ENCODE peak calls at places on chromosomes 7 and 10, in ten cellular contexts. N is endothelial cell of umbilical vein, Q is upper lobe of left lung, R is stomach, D is K562, B is vagina, U is sigmoid colon, Y is transverse colon, V is HepG2, W is GM12878. S is an unnamed sample.

GRCh38 chr7:105648561-105649401 is 67.5 kb upstream of the EFCAB10 start:
- DNase-seq in D (peak; percentile 40), W (no peak), U (peak; percentile 46), Y (peak; percentile 25), B (no peak), Q (no peak), R (peak; percentile 60), V (peak; percentile 65), N (peak; percentile 10), S (no peak)

GRCh38 chr7:157309990-157310668 is 26.7 kb upstream of the DNAJB6 start:
- DNase-seq in D (no peak), N (peak; percentile 28), V (peak; percentile 74), R (no peak), Q (no peak), W (no peak), B (no peak), U (no peak), Y (no peak), S (no peak)

GRCh38 chr7:105876964-105877601 is 684 bp upstream of the ATXN7L1 start:
- DNase-seq in R (peak; percentile 52), W (no peak), D (peak; percentile 44), N (peak; percentile 52), Y (peak; percentile 78), V (peak; percentile 60), Q (peak; percentile 78), U (peak; percentile 80), B (no peak), S (peak; percentile 15)

GRCh38 chr10:44051584-44052385 is 333.1 kb downstream of the CXCL12 start:
- DNase-seq in Y (no peak), Q (no peak), D (no peak), B (no peak), N (no peak), V (peak; percentile 6), W (no peak), R (no peak), U (no peak), S (no peak)

GRCh38 chr10:11520892-11521291 is 90.6 kb downstream of the USP6NL start:
- DNase-seq in Q (no peak), V (no peak), N (no peak), Y (no peak), U (no peak), W (no peak), B (no peak), D (no peak), R (no peak), S (no peak)

GRCh38 chr10:120760246-120760645 is 90.9 kb upstream of the WDR11 start:
- DNase-seq in D (no peak), N (peak; percentile 41), Q (no peak), U (no peak), W (no peak), Y (no peak), R (no peak), B (no peak), V (no peak), S (no peak)

GRCh38 chr10:61063035-61063434 is 119.0 kb upstream of the RHOBTB1 start:
- DNase-seq in W (no peak), R (no peak), D (no peak), U (no peak), V (peak; percentile 95), Y (no peak), N (peak; percentile 16), B (no peak), Q (no peak), S (peak; percentile 20)

GRCh38 chr10:94383515-94383914 is 18.8 kb upstream of the TBC1D12 start:
- DNase-seq in V (no peak), W (no peak), U (no peak), B (no peak), N (no peak), Q (no peak), Y (no peak), D (no peak), R (no peak), S (no peak)

GRCh38 chr7:106778656-106779250 is 86.3 kb upstream of the PIK3CG start:
- DNase-seq in B (no peak), D (no peak), N (no peak), Y (no peak), W (no peak), Q (no peak), R (no peak), V (no peak), U (no peak), S (no peak)

GRCh38 chr7:48703446-48703845 is 220.9 kb upstream of the CDC14C start:
- DNase-seq in B (no peak), N (no peak), V (no peak), U (no peak), D (no peak), Y (no peak), W (no peak), R (no peak), Q (no peak), S (no peak)

GRCh38 chr10:35453855-35454532 is 117.7 kb downstream of the CCNY start:
- DNase-seq in B (no peak), D (no peak), U (no peak), N (peak; percentile 43), R (no peak), Y (no peak), Q (no peak), W (no peak), V (peak; percentile 32), S (no peak)

GRCh38 chr10:59181668-59182067 is 5.2 kb downstream of the PHYHIPL start:
- DNase-seq in B (no peak), V (peak; percentile 88), Y (no peak), R (no peak), U (no peak), N (peak; percentile 43), D (no peak), W (peak; percentile 17), Q (no peak), S (peak; percentile 59)

GRCh38 chr7:84251183-84251845 is 56.7 kb upstream of the SEMA3A start:
- DNase-seq in W (no peak), R (no peak), D (no peak), Q (no peak), V (no peak), Y (no peak), N (no peak), U (no peak), B (no peak), S (no peak)

GRCh38 chr7:134988161-134988560 is 1.9 kb downstream of the AGBL3 start:
- DNase-seq in D (no peak), Q (no peak), U (no peak), N (no peak), Y (no peak), V (no peak), W (no peak), B (no peak), R (no peak), S (no peak)

GRCh38 chr7:134985894-134986362 is 380 bp upstream of the AGBL3 start:
- DNase-seq in U (no peak), B (no peak), N (no peak), V (no peak), Q (no peak), D (no peak), W (no peak), Y (no peak), R (no peak), S (no peak)

GRCh38 chr7:134991469-134992339 is 5.4 kb downstream of the AGBL3 start:
- DNase-seq in R (no peak), U (no peak), Y (no peak), N (peak; percentile 61), V (peak; percentile 93), B (no peak), W (no peak), Q (no peak), D (no peak), S (no peak)

GRCh38 chr7:134986363-134987231 is at the start of gene AGBL3:
- DNase-seq in V (peak; percentile 90), D (peak; percentile 98), W (peak; percentile 84), N (peak; percentile 95), B (no peak), Q (peak; percentile 94), U (peak; percentile 99), Y (peak; percentile 96), R (peak; percentile 95), S (peak; percentile 93)
- TF ChIP-seq POLR2A in V (peak; percentile 72), D (peak; percentile 93), W (peak; percentile 88), N (peak; percentile 74), B (no peak), Q (no peak), U (no peak), Y (peak; percentile 55), R (no peak), S (no peak)

GRCh38 chr10:65040796-65041195 is 1519.6 kb downstream of the REEP3 start:
- DNase-seq in D (no peak), W (no peak), V (no peak), B (no peak), Q (no peak), N (peak; percentile 17), R (no peak), Y (no peak), U (no peak), S (no peak)

DNA sequence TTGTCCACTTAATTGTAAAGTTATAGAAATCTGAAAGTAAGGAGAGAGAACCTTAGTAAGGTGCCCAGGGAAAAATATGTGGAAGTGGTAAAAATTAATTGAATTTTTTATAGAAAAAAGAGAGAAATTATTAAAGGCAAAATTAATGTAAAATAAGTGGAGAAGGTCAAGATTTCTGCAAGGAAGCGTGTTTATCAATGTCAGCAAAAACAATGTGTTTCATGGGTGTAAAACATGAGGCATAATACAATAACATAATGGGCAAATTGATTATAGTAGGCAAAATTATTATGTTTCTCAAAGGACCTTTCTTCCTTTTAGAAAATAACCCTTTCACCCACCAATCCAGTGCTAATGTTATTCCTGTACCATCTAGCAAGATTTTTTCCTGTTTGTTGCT is 1520.1 kb downstream of the REEP3 start:
- DNase-seq in Y (no peak), N (no peak), B (no peak), D (no peak), U (no peak), R (no peak), V (no peak), Q (no peak), W (no peak), S (no peak)
- H3K4me1 ChIP-seq in Y (no peaks in the 10 kb centered on the region), N (no peaks in the 10 kb centered on the region), B (no peaks in the 10 kb centered on the region), D (no peaks in the 10 kb centered on the region), U (no peaks in the 10 kb centered on the region), R (no peaks in the 10 kb centered on the region), V (no peaks in the 10 kb centered on the region), Q (no peaks in the 10 kb centered on the region), W (no peaks in the 10 kb centered on the region), S (no peaks in the 10 kb centered on the region)

GRCh38 chr10:21526952-21527633 is 1.6 kb upstream of the SKIDA1 start:
- DNase-seq in Q (peak; percentile 94), N (peak; percentile 78), W (no peak), V (peak; percentile 70), U (peak; percentile 83), B (no peak), D (peak; percentile 73), Y (peak; percentile 69), R (peak; percentile 54), S (peak; percentile 61)
- TF ChIP-seq POLR2AphosphoS5 in Q (peak; percentile 48), N (peak; percentile 91), W (no peak), V (peak; percentile 36), U (peak; percentile 44), B (no peak), D (no peak), Y (no peak), R (no peak), S (no peak)

DNA sequence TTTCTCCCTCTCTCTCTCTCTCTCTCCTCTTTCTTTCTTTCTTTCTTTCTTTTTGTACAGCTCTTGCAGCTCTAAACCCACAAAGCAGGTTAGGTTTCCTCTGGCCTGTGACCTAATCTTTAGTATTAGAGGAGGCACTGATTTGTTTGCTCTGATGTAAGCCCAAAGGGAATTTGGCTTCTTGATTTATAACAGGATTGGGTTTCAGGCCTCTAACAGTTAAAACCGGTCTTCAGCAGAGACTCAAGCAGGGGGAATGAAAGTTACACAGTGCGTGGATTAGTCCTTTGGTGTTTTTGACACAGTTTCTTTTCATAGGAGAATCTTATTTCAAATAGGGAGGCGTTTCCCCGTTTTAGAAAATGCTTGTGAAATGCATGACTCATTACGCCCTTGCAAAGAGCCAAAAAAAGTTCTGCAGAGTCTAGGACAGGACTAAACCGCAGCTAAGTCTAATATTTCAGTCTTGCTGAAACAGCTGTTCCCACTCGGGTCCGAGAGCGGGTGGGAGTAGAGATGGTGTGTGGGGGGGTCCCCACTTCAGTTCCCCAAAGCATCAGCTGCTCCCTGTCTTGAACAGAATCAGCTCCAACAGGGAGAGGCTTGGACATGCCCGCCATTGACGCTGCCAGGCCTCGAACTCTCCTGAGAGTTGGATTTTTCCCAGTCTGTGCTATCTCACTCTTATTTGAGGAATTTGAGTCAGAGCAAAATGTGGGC is 296.5 kb upstream of the PITRM1 start:
- DNase-seq in B (no peak), Q (no peak), R (no peak), Y (peak; percentile 23), U (peak; percentile 77), V (no peak), N (peak; percentile 75), W (no peak), D (no peak), S (peak; percentile 63)
- TF ChIP-seq POLR2A in B (no peak), Q (no peak), R (no peak), Y (no peak), U (no peak), V (no peak), N (no peak), W (no peak), D (no peak), S (no peak)